ENCODE peak calls at places on chromosomes 2 and 18, in four cellular contexts. T, O, K and E are unnamed samples.

GRCh38 chr2:150417278-150417677 is 70.2 kb downstream of the RND3 start:
- DNase-seq in K (no peak), O (no peak), T (no peak), E (no peak)

GRCh38 chr2:239399404-239399999 is 1.3 kb downstream of the HDAC4 start:
- DNase-seq in O (peak), T (peak), K (no peak), E (peak)

GRCh38 chr2:54483426-54483825 is 27.3 kb downstream of the SPTBN1 start:
- DNase-seq in O (no peak), T (no peak), K (no peak), E (no peak)

GRCh38 chr18:79356435-79356834 is 39.3 kb upstream of the NFATC1 start:
- DNase-seq in K (no peak), O (no peak), T (no peak), E (no peak)

GRCh38 chr2:216246741-216247140 is 125.5 kb downstream of the MARCHF4 start:
- DNase-seq in K (no peak), O (no peak), T (no peak), E (no peak)

GRCh38 chr2:34627003-34627402 is 1027.9 kb upstream of the FAM98A start:
- DNase-seq in T (peak), K (no peak), O (no peak), E (peak)

GRCh38 chr2:200177971-200178911 is 128.3 kb upstream of the SPATS2L start:
- DNase-seq in O (no peak), T (no peak), K (no peak), E (no peak)

GRCh38 chr2:69013837-69014796 is 1.1 kb downstream of the ANTXR1 start:
- DNase-seq in K (no peak), T (no peak), O (peak), E (no peak)

GRCh38 chr2:27407798-27408491 is 1.4 kb downstream of the PPM1G start:
- DNase-seq in K (no peak), T (no peak), O (peak), E (peak)

GRCh38 chr2:42141687-42142475 is 27.3 kb upstream of the EML4 start:
- DNase-seq in O (peak), T (peak), K (no peak), E (peak)

GRCh38 chr2:9140570-9141378 is 65.8 kb upstream of the ASAP2 start:
- DNase-seq in K (no peak), O (no peak), T (no peak), E (no peak)

GRCh38 chr18:58788470-58788869 is 76.2 kb upstream of the ZNF532 start:
- DNase-seq in O (no peak), K (no peak), T (no peak), E (no peak)

GRCh38 chr2:17976871-17977746 is 98.6 kb downstream of the KCNS3 start:
- DNase-seq in O (no peak), T (peak), K (no peak), E (no peak)

GRCh38 chr2:8984152-8984551 is 19.3 kb downstream of the MBOAT2 start:
- DNase-seq in K (no peak), T (no peak), O (no peak), E (no peak)

GRCh38 chr18:66271927-66272326 is 332.0 kb downstream of the CDH19 start:
- DNase-seq in K (no peak), O (no peak), T (no peak), E (no peak)

GRCh38 chr2:109721626-109722025 is 72.5 kb upstream of the RGPD5 start:
- DNase-seq in T (no peak), O (no peak), K (no peak), E (no peak)

GRCh38 chr18:11005528-11005927 is 143.8 kb downstream of the PIEZO2 start:
- DNase-seq in O (no peak), T (peak), K (no peak), E (peak)

GRCh38 chr2:182070736-182071135 is 85.1 kb downstream of the PPP1R1C start:
- DNase-seq in O (no peak), K (no peak), T (no peak), E (no peak)

GRCh38 chr18:58895385-58895784 is 30.7 kb downstream of the ZNF532 start:
- DNase-seq in T (no peak), K (no peak), O (no peak), E (no peak)

GRCh38 chr2:189024861-189025618 is 50.9 kb downstream of the COL3A1 start:
- DNase-seq in K (no peak), O (no peak), T (no peak), E (no peak)

GRCh38 chr18:25734336-25734735 is 356.1 kb downstream of the SS18 start:
- DNase-seq in K (no peak), O (no peak), T (no peak), E (no peak)

GRCh38 chr2:86337235-86338099 is at the start of gene REEP1:
- DNase-seq in O (peak), T (peak), K (peak), E (no peak)

GRCh38 chr2:26655611-26656195 is 14.5 kb upstream of the CIB4 start:
- DNase-seq in O (no peak), K (no peak), T (peak), E (no peak)

GRCh38 chr2:58271826-58272225 is 30.7 kb upstream of the FANCL start:
- DNase-seq in K (no peak), T (no peak), O (no peak), E (no peak)

GRCh38 chr2:49961346-49961745 is 807.0 kb upstream of the FSHR start:
- DNase-seq in O (no peak), K (no peak), T (no peak), E (no peak)

GRCh38 chr18:44681039-44681595 is 429 bp downstream of the SETBP1 start:
- DNase-seq in O (no peak), K (peak), T (no peak), E (no peak)

GRCh38 chr2:126809357-126809756 is 89.3 kb upstream of the TEX51 start:
- DNase-seq in K (no peak), O (peak), T (no peak), E (no peak)

GRCh38 chr2:173355866-173356508 is 1.3 kb downstream of the CDCA7 start:
- DNase-seq in T (no peak), O (no peak), K (no peak), E (peak)

DNA sequence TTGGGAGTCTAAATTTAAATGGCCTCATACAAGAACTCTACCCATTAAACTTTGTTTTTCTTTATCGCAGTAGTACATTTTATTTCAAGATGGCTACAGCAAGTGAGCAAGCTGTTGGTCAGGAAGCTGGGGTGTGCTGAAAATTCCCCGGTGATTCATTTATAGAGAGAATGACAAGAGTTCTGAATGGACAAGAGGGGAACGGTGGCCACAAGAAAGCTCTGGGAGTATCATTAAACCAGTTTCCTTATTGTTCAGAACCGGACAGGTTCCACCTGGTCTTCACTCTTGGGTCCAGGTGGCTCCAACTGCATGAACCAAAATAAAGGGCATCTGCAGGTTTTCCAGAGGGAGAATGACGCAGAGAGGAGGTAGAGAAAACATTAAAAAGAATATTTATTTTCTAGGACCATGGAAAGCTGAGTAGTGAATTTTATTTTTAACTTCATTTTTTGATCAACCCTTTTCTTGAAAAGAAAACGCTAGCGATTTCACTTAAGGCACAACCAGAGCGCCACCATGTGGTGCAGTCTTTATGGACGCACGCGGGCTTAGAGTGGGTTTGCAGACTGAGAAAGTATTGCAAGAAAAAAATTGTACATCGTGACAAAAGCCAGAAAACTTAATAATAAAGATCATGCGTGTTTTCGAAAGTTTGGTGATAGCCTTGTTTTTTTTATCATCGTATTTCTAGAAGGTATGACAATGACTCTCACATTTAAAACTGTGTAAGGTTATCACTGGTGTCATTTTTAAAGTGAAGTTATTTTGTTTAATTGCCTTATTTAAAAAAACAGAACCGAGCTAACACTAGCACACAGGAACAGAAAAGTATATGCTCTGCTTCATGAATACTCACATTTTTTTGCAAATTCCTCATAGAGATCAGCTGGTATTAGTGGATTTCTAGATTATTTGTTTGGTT is 97.9 kb upstream of the NOL4 start:
- DNase-seq in T (peak), O (peak), K (peak), E (peak)
- TF ChIP-seq CTCF in T (peak), O (peak), K (peak), E (no peak)

GRCh38 chr2:224736227-224736626 is 20.1 kb upstream of the CCDC195 start:
- DNase-seq in K (no peak), T (no peak), O (no peak), E (no peak)
- H3K4me3 ChIP-seq in K (no peak), T (no peak), O (no peak), E (no peak)

DNA sequence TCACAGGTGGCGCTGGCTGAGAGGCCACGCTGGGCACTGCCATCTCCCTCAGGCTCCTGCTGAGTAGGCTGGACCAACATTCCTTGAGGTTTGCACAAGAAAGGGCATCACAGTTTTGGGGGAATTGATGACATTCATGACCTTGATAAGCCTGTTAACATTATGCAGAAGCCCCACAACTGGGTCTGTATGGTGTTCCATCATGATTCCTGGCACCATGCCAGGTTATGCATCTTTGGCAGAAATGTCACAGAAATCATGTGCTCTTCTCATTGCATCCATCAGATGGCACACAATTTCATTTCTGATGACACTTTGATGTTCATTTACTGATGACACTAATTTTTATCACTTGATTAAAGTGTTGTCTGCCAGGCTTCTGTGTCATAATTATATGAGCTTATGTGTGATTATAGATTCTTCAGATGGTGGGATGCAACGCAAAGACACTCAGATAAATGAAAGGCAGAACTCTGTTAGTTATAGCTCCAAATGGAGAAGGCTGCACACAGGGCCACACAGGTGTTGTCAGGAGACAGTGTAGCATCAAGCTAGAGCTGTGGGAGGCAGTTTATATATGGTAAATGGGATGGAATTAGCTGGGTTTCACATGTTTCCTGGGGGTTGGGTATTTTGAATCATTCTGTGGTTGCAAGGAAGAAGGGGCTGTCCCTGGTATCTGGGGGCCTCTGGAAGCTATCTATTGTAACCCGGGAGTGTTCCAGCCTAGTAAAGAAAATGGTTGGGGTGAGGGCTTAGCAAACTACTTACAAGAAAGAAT is 191.3 kb downstream of the SLC39A10 start:
- DNase-seq in O (no peak), T (no peak), K (no peak), E (no peak)
- TF ChIP-seq CTCF in O (no peak), T (no peak), K (no peak), E (no peak)

DNA sequence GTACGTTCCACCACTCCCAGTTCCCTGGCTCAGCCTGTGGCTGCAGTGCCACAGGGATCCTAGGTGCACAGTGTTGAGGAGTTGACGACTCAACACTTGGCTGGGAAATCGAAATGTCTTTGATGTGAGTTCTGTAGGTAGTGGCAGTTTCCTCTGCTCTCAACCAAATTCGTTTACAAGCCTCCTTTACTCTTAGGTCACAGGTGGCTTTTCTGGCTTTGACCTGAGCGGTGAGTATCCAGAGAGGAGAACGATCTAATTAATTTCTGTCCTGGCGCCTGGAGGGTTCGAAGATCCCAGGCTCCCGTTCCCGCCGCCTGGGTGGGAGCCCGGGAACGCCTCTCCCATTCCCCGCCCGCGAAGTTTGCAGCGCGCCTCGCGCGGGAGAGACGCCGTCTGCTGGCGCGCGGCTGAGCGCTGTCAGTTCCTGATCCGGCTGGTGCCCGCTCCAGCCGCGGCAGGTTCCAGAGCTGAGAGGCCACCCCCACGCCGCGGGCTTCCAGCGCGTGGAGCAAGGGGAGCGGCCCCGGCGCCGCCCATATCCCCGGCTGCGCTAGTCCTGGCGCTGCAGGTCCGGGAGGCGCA is at the start of gene LAMA3:
- DNase-seq in O (peak), K (peak), T (peak), E (peak)
- H3K4me3 ChIP-seq in O (peak), K (peak), T (peak), E (no peak)